ENCODE peak calls at places on chromosomes 11 and 22, in eight cellular contexts. Y is heart left ventricle, C is GM12865, U is colonic mucosa, P is tibial artery, B is mesothelial cell of epicardium, K is bronchial epithelial cell, G is MM.1S. X is an unnamed sample.

GRCh38 chr22:31683181-31684105 is 21.4 kb upstream of the PISD start:
- DNase-seq in U (no peak), C (no peak), B (no peak), K (peak; percentile 97), P (no peak), G (no peak), Y (no peak), X (no peak)

GRCh38 chr11:126060651-126061220 is 1.9 kb downstream of the CDON start:
- DNase-seq in C (no peak), B (no peak), Y (no peak), U (no peak), G (no peak), K (no peak), P (no peak), X (no peak)

GRCh38 chr11:66595245-66595904 is 2.4 kb downstream of the CCS start:
- DNase-seq in K (no peak), U (peak; percentile 34), C (no peak), B (no peak), G (no peak), Y (peak; percentile 65), P (no peak), X (no peak)

GRCh38 chr22:49147171-49147570 is 680.5 kb downstream of the BRD1 start:
- DNase-seq in U (no peak), Y (no peak), P (no peak), G (no peak), C (no peak), B (no peak), K (no peak), X (no peak)

GRCh38 chr11:62602141-62603071 is 741 bp upstream of the MTA2 start:
- DNase-seq in B (peak; percentile 47), P (peak; percentile 89), K (no peak), C (no peak), Y (peak; percentile 64), U (peak; percentile 80), G (no peak), X (no peak)

GRCh38 chr11:124441519-124441918 is 4.0 kb downstream of the OR8B8 start:
- DNase-seq in B (no peak), G (no peak), P (no peak), C (no peak), K (no peak), Y (no peak), U (no peak), X (no peak)

GRCh38 chr11:17558025-17558780 is 11.1 kb downstream of the OTOG start:
- DNase-seq in G (no peak), K (no peak), C (no peak), P (no peak), U (no peak), B (no peak), Y (no peak), X (no peak)

GRCh38 chr11:72075109-72075508 is 5.2 kb downstream of the NUMA1 start:
- DNase-seq in P (no peak), K (no peak), Y (no peak), U (no peak), C (peak; percentile 22), G (no peak), B (no peak), X (no peak)

GRCh38 chr11:134373591-134374052 is 38.4 kb downstream of the B3GAT1 start:
- DNase-seq in C (no peak), K (no peak), G (no peak), U (no peak), Y (peak; percentile 7), B (no peak), P (no peak), X (no peak)

GRCh38 chr11:69912161-69912910 is 93.1 kb upstream of the FGF3 start:
- DNase-seq in P (peak; percentile 66), G (no peak), B (no peak), K (no peak), Y (peak; percentile 24), C (no peak), U (no peak), X (no peak)

GRCh38 chr11:795638-796564 is 2.2 kb downstream of the SLC25A22 start:
- DNase-seq in Y (peak; percentile 74), G (peak; percentile 83), B (no peak), P (peak; percentile 89), K (peak; percentile 68), U (peak; percentile 78), C (peak; percentile 86), X (peak; percentile 89)

GRCh38 chr11:78676026-78676557 is 101.4 kb upstream of the NARS2 start:
- DNase-seq in B (no peak), P (no peak), U (no peak), C (no peak), G (no peak), Y (no peak), K (no peak), X (no peak)

GRCh38 chr11:120835601-120836228 is 188.2 kb upstream of the TBCEL start:
- DNase-seq in B (no peak), G (no peak), C (peak; percentile 81), U (no peak), P (no peak), K (peak; percentile 17), Y (no peak), X (no peak)

GRCh38 chr11:115502636-115503082 is 1.6 kb downstream of the CADM1 start:
- DNase-seq in P (no peak), U (no peak), C (no peak), G (no peak), K (no peak), B (no peak), Y (no peak), X (no peak)

GRCh38 chr11:120648706-120649250 is 137.2 kb downstream of the GRIK4 start:
- DNase-seq in U (no peak), P (no peak), Y (no peak), G (no peak), B (no peak), K (no peak), C (no peak), X (no peak)

DNA sequence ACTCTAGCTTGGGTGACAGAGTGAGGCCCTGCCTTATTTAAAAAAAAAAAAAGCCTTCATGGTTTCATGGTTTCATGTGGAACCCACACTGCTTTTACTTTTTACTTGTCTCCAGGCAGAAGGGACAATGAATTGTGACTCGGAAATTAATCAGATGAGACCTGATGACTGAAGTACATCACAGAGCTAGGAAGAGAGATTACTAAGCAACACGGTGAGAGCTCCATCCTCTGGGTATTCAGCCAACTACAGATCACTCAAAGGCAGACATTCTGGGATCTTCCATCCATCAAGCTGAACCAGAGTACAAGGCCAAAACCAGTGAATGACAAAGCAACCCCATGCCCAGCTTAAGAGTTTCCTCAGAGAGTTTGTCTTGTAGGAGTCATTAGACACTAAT is 433.2 kb downstream of the SOX6 start:
- DNase-seq in C (no peak), P (no peak), G (no peak), U (no peak), B (no peak), Y (no peak), K (peak; percentile 52), X (peak; percentile 24)
- TF ChIP-seq CTCF in C (no peak), P (no peak), G (no peak), U (no peak), B (no peak), Y (peak; percentile 15), K (peak; percentile 15), X (no peak)

DNA sequence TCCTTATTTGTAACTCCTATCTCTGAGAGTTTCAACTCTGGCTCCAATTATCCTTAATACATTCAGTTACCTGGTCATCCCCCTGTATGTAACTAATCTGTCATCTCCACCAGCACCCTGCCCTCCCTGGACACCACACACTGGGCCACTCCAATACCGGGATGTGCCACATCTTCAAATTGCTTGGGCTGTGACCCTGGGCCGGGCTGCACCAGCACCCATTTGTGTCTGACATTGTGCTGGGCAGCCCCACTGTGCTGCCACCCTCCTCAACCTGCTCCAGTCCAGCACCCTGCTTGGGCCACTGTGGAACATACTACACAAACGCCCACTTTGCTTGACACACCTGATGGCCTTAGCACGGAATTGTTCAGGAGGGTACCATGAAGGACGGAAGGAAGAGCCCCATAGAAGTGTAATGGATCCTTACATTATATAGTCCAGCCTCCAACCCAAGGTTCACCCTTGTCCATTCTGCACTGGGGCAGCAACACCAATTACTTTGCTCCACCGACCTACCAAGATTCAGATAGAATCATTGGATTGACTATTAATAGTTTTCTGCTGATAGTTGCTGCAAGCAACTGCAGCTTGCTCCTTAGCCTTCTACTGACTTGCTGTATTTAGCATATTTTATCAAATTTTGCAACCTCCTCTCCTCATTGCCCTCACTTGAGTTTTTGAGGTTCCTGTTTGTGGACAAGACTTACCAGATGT is 2.0 kb upstream of the USP18 start:
- DNase-seq in G (no peak), U (no peak), P (no peak), Y (no peak), K (no peak), B (no peak), C (no peak), X (no peak)
- TF ChIP-seq CTCF in G (no peak), U (no peak), P (no peak), Y (no peak), K (no peak), B (no peak), C (no peak), X (no peak)

DNA sequence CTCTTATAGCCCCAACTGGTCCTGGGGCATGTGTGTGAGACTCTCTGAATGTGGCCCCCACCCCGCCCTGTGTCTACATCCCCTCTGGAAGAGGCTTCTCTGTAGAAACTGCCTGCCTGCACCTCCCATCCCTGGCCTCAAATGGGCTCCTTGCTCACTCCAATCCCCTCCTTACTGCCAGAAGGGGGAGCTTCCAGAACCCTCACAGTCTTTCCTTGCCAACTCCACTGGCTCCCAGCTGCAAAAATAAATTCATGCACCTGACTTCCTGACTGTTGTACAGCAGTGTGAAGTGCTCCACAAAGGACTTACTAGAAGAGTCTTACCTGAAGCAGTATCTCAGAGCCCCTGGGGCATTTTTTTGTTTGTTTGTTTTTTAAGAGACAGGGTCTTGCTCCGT is 15.2 kb upstream of the SERPIND1 start:
- DNase-seq in Y (no peak), G (no peak), C (no peak), P (no peak), B (no peak), K (no peak), U (no peak), X (no peak)
- TF ChIP-seq CTCF in Y (no peak), G (no peak), C (no peak), P (no peak), B (no peak), K (no peak), U (no peak), X (no peak)

GRCh38 chr11:21931436-21932101 is 261.3 kb upstream of the ANO5 start:
- DNase-seq in G (no peak), K (peak; percentile 21), U (no peak), C (no peak), Y (no peak), B (no peak), P (no peak), X (no peak)

GRCh38 chr11:21927628-21928027 is 265.3 kb upstream of the ANO5 start:
- DNase-seq in C (no peak), B (no peak), P (no peak), Y (no peak), U (no peak), K (no peak), G (no peak), X (no peak)

GRCh38 chr11:21928834-21929233 is 264.1 kb upstream of the ANO5 start:
- DNase-seq in C (no peak), Y (no peak), B (no peak), U (no peak), P (no peak), G (no peak), K (no peak), X (no peak)

DNA sequence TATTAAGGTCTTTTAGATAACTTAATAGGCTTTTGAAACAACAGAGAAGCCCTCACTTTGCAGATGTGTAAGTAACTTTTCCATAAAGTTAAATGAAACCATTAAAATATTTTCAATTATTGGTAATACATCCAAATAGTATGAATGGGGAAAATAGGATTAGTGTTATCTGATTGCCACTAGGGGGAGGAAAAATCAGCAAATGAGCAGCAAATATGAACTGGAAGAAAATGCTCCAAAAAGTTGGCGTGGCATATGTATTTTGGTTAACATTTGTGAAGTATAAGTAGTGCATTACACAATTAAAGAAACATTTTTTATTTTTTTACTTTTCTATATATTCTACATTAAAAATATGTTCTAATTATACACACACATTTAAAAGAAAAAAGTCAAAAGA is 259.8 kb upstream of the ANO5 start:
- DNase-seq in P (no peak), B (no peak), G (peak; percentile 12), C (peak; percentile 1), U (no peak), K (no peak), Y (no peak), X (no peak)
- TF ChIP-seq CTCF in P (peak; percentile 33), B (peak; percentile 71), G (peak; percentile 38), C (no peak), U (no peak), K (peak; percentile 11), Y (peak; percentile 46), X (peak; percentile 34)

X was measured in ascending aorta.